ENCODE peak calls at places on chromosomes 5 and 9, in six cellular contexts. One of them, this sample, is unnamed.

GRCh38 chr9:34701023-34701768 is 8.7 kb downstream of the CCL21 start:
- DNase-seq in WERI-Rb-1: peak; percentile 70
- DNase-seq in activated gamma-delta T cell treated with anti-CD3 and anti-CD28 coated beads, Interleukin-2, amount 50 U/mL, for 16 hours: peak; percentile 59
- DNase-seq in activated CD8-positive, alpha-beta memory T cell treated with anti-CD3 and anti-CD28 coated beads, Interleukin-2, amount 50 U/mL, for 48 hours: peak; percentile 94
- DNase-seq in bronchial epithelial cell: peak; percentile 38
- DNase-seq in activated CD4-positive, CD25-positive, alpha-beta regulatory T cell treated with anti-CD3 and anti-CD28 coated beads, Interleukin-2, amount 50 U/mL, for 72 hours: peak; percentile 84
- DNase-seq in this sample: peak; percentile 76

GRCh38 chr5:90557871-90558270 is 726 bp upstream of the ADGRV1 start:
- DNase-seq in WERI-Rb-1: no peak
- DNase-seq in activated CD8-positive, alpha-beta memory T cell treated with anti-CD3 and anti-CD28 coated beads, Interleukin-2, amount 50 U/mL, for 48 hours: no peak
- DNase-seq in activated CD4-positive, CD25-positive, alpha-beta regulatory T cell treated with anti-CD3 and anti-CD28 coated beads, Interleukin-2, amount 50 U/mL, for 72 hours: no peak
- DNase-seq in activated gamma-delta T cell treated with anti-CD3 and anti-CD28 coated beads, Interleukin-2, amount 50 U/mL, for 16 hours: no peak
- DNase-seq in bronchial epithelial cell: no peak
- DNase-seq in this sample: no peak

GRCh38 chr5:88860501-88860900 is 22.5 kb downstream of the MEF2C start:
- DNase-seq in activated CD4-positive, CD25-positive, alpha-beta regulatory T cell treated with anti-CD3 and anti-CD28 coated beads, Interleukin-2, amount 50 U/mL, for 72 hours: no peak
- DNase-seq in activated CD8-positive, alpha-beta memory T cell treated with anti-CD3 and anti-CD28 coated beads, Interleukin-2, amount 50 U/mL, for 48 hours: no peak
- DNase-seq in bronchial epithelial cell: no peak
- DNase-seq in WERI-Rb-1: no peak
- DNase-seq in activated gamma-delta T cell treated with anti-CD3 and anti-CD28 coated beads, Interleukin-2, amount 50 U/mL, for 16 hours: no peak
- DNase-seq in this sample: no peak

GRCh38 chr5:15929616-15930303 is 249.8 kb downstream of the MARCHF11 start:
- DNase-seq in activated CD4-positive, CD25-positive, alpha-beta regulatory T cell treated with anti-CD3 and anti-CD28 coated beads, Interleukin-2, amount 50 U/mL, for 72 hours: no peak
- DNase-seq in WERI-Rb-1: no peak
- DNase-seq in activated CD8-positive, alpha-beta memory T cell treated with anti-CD3 and anti-CD28 coated beads, Interleukin-2, amount 50 U/mL, for 48 hours: no peak
- DNase-seq in bronchial epithelial cell: no peak
- DNase-seq in activated gamma-delta T cell treated with anti-CD3 and anti-CD28 coated beads, Interleukin-2, amount 50 U/mL, for 16 hours: no peak
- DNase-seq in this sample: no peak

GRCh38 chr5:93385665-93386064 is 195.4 kb downstream of the NR2F1-AS1 start:
- DNase-seq in activated CD8-positive, alpha-beta memory T cell treated with anti-CD3 and anti-CD28 coated beads, Interleukin-2, amount 50 U/mL, for 48 hours: no peak
- DNase-seq in WERI-Rb-1: no peak
- DNase-seq in activated CD4-positive, CD25-positive, alpha-beta regulatory T cell treated with anti-CD3 and anti-CD28 coated beads, Interleukin-2, amount 50 U/mL, for 72 hours: no peak
- DNase-seq in bronchial epithelial cell: peak; percentile 46
- DNase-seq in activated gamma-delta T cell treated with anti-CD3 and anti-CD28 coated beads, Interleukin-2, amount 50 U/mL, for 16 hours: no peak
- DNase-seq in this sample: no peak

GRCh38 chr9:71250626-71251025 is 129.2 kb upstream of the TRPM3 start:
- DNase-seq in WERI-Rb-1: no peak
- DNase-seq in activated CD8-positive, alpha-beta memory T cell treated with anti-CD3 and anti-CD28 coated beads, Interleukin-2, amount 50 U/mL, for 48 hours: no peak
- DNase-seq in activated gamma-delta T cell treated with anti-CD3 and anti-CD28 coated beads, Interleukin-2, amount 50 U/mL, for 16 hours: no peak
- DNase-seq in activated CD4-positive, CD25-positive, alpha-beta regulatory T cell treated with anti-CD3 and anti-CD28 coated beads, Interleukin-2, amount 50 U/mL, for 72 hours: no peak
- DNase-seq in bronchial epithelial cell: no peak
- DNase-seq in this sample: no peak

GRCh38 chr5:116410345-116410890 is 164.2 kb downstream of the SEMA6A start:
- DNase-seq in bronchial epithelial cell: no peak
- DNase-seq in activated gamma-delta T cell treated with anti-CD3 and anti-CD28 coated beads, Interleukin-2, amount 50 U/mL, for 16 hours: no peak
- DNase-seq in activated CD8-positive, alpha-beta memory T cell treated with anti-CD3 and anti-CD28 coated beads, Interleukin-2, amount 50 U/mL, for 48 hours: no peak
- DNase-seq in WERI-Rb-1: no peak
- DNase-seq in activated CD4-positive, CD25-positive, alpha-beta regulatory T cell treated with anti-CD3 and anti-CD28 coated beads, Interleukin-2, amount 50 U/mL, for 72 hours: no peak
- DNase-seq in this sample: no peak

GRCh38 chr5:111439473-111440075 is 72.8 kb downstream of the STARD4 start:
- DNase-seq in bronchial epithelial cell: peak; percentile 60
- DNase-seq in activated CD4-positive, CD25-positive, alpha-beta regulatory T cell treated with anti-CD3 and anti-CD28 coated beads, Interleukin-2, amount 50 U/mL, for 72 hours: no peak
- DNase-seq in WERI-Rb-1: no peak
- DNase-seq in activated CD8-positive, alpha-beta memory T cell treated with anti-CD3 and anti-CD28 coated beads, Interleukin-2, amount 50 U/mL, for 48 hours: no peak
- DNase-seq in activated gamma-delta T cell treated with anti-CD3 and anti-CD28 coated beads, Interleukin-2, amount 50 U/mL, for 16 hours: no peak
- DNase-seq in this sample: no peak

GRCh38 chr9:131398204-131398603 is 4.3 kb downstream of the PRRC2B start:
- DNase-seq in WERI-Rb-1: no peak
- DNase-seq in activated CD4-positive, CD25-positive, alpha-beta regulatory T cell treated with anti-CD3 and anti-CD28 coated beads, Interleukin-2, amount 50 U/mL, for 72 hours: no peak
- DNase-seq in activated gamma-delta T cell treated with anti-CD3 and anti-CD28 coated beads, Interleukin-2, amount 50 U/mL, for 16 hours: peak; percentile 46
- DNase-seq in activated CD8-positive, alpha-beta memory T cell treated with anti-CD3 and anti-CD28 coated beads, Interleukin-2, amount 50 U/mL, for 48 hours: no peak
- DNase-seq in bronchial epithelial cell: no peak
- DNase-seq in this sample: no peak

GRCh38 chr9:72808446-72808768 is 144.4 kb downstream of the ALDH1A1 start:
- DNase-seq in bronchial epithelial cell: peak; percentile 33
- DNase-seq in activated gamma-delta T cell treated with anti-CD3 and anti-CD28 coated beads, Interleukin-2, amount 50 U/mL, for 16 hours: no peak
- DNase-seq in WERI-Rb-1: no peak
- DNase-seq in activated CD8-positive, alpha-beta memory T cell treated with anti-CD3 and anti-CD28 coated beads, Interleukin-2, amount 50 U/mL, for 48 hours: no peak
- DNase-seq in activated CD4-positive, CD25-positive, alpha-beta regulatory T cell treated with anti-CD3 and anti-CD28 coated beads, Interleukin-2, amount 50 U/mL, for 72 hours: no peak
- DNase-seq in this sample: no peak

GRCh38 chr9:83062011-83062652 is 810 bp downstream of the RASEF start:
- DNase-seq in bronchial epithelial cell: peak; percentile 54
- DNase-seq in WERI-Rb-1: no peak
- DNase-seq in activated CD4-positive, CD25-positive, alpha-beta regulatory T cell treated with anti-CD3 and anti-CD28 coated beads, Interleukin-2, amount 50 U/mL, for 72 hours: no peak
- DNase-seq in activated gamma-delta T cell treated with anti-CD3 and anti-CD28 coated beads, Interleukin-2, amount 50 U/mL, for 16 hours: no peak
- DNase-seq in activated CD8-positive, alpha-beta memory T cell treated with anti-CD3 and anti-CD28 coated beads, Interleukin-2, amount 50 U/mL, for 48 hours: no peak
- DNase-seq in this sample: peak; percentile 53

GRCh38 chr5:149221731-149222342 is 49.8 kb upstream of the AFAP1L1 start:
- DNase-seq in activated CD8-positive, alpha-beta memory T cell treated with anti-CD3 and anti-CD28 coated beads, Interleukin-2, amount 50 U/mL, for 48 hours: no peak
- DNase-seq in activated CD4-positive, CD25-positive, alpha-beta regulatory T cell treated with anti-CD3 and anti-CD28 coated beads, Interleukin-2, amount 50 U/mL, for 72 hours: no peak
- DNase-seq in activated gamma-delta T cell treated with anti-CD3 and anti-CD28 coated beads, Interleukin-2, amount 50 U/mL, for 16 hours: no peak
- DNase-seq in WERI-Rb-1: no peak
- DNase-seq in bronchial epithelial cell: no peak
- DNase-seq in this sample: no peak

GRCh38 chr5:150499437-150499956 is 8.4 kb upstream of the NDST1 start:
- DNase-seq in WERI-Rb-1: peak; percentile 72
- DNase-seq in activated gamma-delta T cell treated with anti-CD3 and anti-CD28 coated beads, Interleukin-2, amount 50 U/mL, for 16 hours: no peak
- DNase-seq in bronchial epithelial cell: no peak
- DNase-seq in activated CD4-positive, CD25-positive, alpha-beta regulatory T cell treated with anti-CD3 and anti-CD28 coated beads, Interleukin-2, amount 50 U/mL, for 72 hours: no peak
- DNase-seq in activated CD8-positive, alpha-beta memory T cell treated with anti-CD3 and anti-CD28 coated beads, Interleukin-2, amount 50 U/mL, for 48 hours: no peak
- DNase-seq in this sample: no peak

GRCh38 chr5:173969167-173970049 is 19.6 kb upstream of the C5orf47 start:
- DNase-seq in activated CD8-positive, alpha-beta memory T cell treated with anti-CD3 and anti-CD28 coated beads, Interleukin-2, amount 50 U/mL, for 48 hours: no peak
- DNase-seq in bronchial epithelial cell: peak; percentile 80
- DNase-seq in activated gamma-delta T cell treated with anti-CD3 and anti-CD28 coated beads, Interleukin-2, amount 50 U/mL, for 16 hours: no peak
- DNase-seq in WERI-Rb-1: peak; percentile 60
- DNase-seq in activated CD4-positive, CD25-positive, alpha-beta regulatory T cell treated with anti-CD3 and anti-CD28 coated beads, Interleukin-2, amount 50 U/mL, for 72 hours: no peak
- DNase-seq in this sample: no peak

GRCh38 chr5:171601266-171601881 is 181.9 kb downstream of the FGF18 start:
- DNase-seq in activated gamma-delta T cell treated with anti-CD3 and anti-CD28 coated beads, Interleukin-2, amount 50 U/mL, for 16 hours: no peak
- DNase-seq in activated CD4-positive, CD25-positive, alpha-beta regulatory T cell treated with anti-CD3 and anti-CD28 coated beads, Interleukin-2, amount 50 U/mL, for 72 hours: no peak
- DNase-seq in WERI-Rb-1: no peak
- DNase-seq in activated CD8-positive, alpha-beta memory T cell treated with anti-CD3 and anti-CD28 coated beads, Interleukin-2, amount 50 U/mL, for 48 hours: peak; percentile 56
- DNase-seq in bronchial epithelial cell: no peak
- DNase-seq in this sample: peak; percentile 37

GRCh38 chr5:40607202-40607601 is 72.5 kb upstream of the PTGER4 start:
- DNase-seq in activated CD4-positive, CD25-positive, alpha-beta regulatory T cell treated with anti-CD3 and anti-CD28 coated beads, Interleukin-2, amount 50 U/mL, for 72 hours: no peak
- DNase-seq in bronchial epithelial cell: no peak
- DNase-seq in WERI-Rb-1: no peak
- DNase-seq in activated CD8-positive, alpha-beta memory T cell treated with anti-CD3 and anti-CD28 coated beads, Interleukin-2, amount 50 U/mL, for 48 hours: no peak
- DNase-seq in activated gamma-delta T cell treated with anti-CD3 and anti-CD28 coated beads, Interleukin-2, amount 50 U/mL, for 16 hours: no peak
- DNase-seq in this sample: no peak

GRCh38 chr5:56314536-56314935 is 81.4 kb upstream of the ANKRD55 start:
- DNase-seq in activated CD4-positive, CD25-positive, alpha-beta regulatory T cell treated with anti-CD3 and anti-CD28 coated beads, Interleukin-2, amount 50 U/mL, for 72 hours: no peak
- DNase-seq in activated gamma-delta T cell treated with anti-CD3 and anti-CD28 coated beads, Interleukin-2, amount 50 U/mL, for 16 hours: no peak
- DNase-seq in WERI-Rb-1: no peak
- DNase-seq in activated CD8-positive, alpha-beta memory T cell treated with anti-CD3 and anti-CD28 coated beads, Interleukin-2, amount 50 U/mL, for 48 hours: no peak
- DNase-seq in bronchial epithelial cell: no peak
- DNase-seq in this sample: no peak

GRCh38 chr9:37503736-37504135 is 18.0 kb downstream of the POLR1E start:
- DNase-seq in activated gamma-delta T cell treated with anti-CD3 and anti-CD28 coated beads, Interleukin-2, amount 50 U/mL, for 16 hours: peak; percentile 19
- DNase-seq in bronchial epithelial cell: peak; percentile 66
- DNase-seq in WERI-Rb-1: no peak
- DNase-seq in activated CD8-positive, alpha-beta memory T cell treated with anti-CD3 and anti-CD28 coated beads, Interleukin-2, amount 50 U/mL, for 48 hours: no peak
- DNase-seq in activated CD4-positive, CD25-positive, alpha-beta regulatory T cell treated with anti-CD3 and anti-CD28 coated beads, Interleukin-2, amount 50 U/mL, for 72 hours: no peak
- DNase-seq in this sample: no peak

GRCh38 chr9:27413507-27414214 is 110.4 kb upstream of the IFNK start:
- DNase-seq in bronchial epithelial cell: no peak
- DNase-seq in activated gamma-delta T cell treated with anti-CD3 and anti-CD28 coated beads, Interleukin-2, amount 50 U/mL, for 16 hours: no peak
- DNase-seq in activated CD8-positive, alpha-beta memory T cell treated with anti-CD3 and anti-CD28 coated beads, Interleukin-2, amount 50 U/mL, for 48 hours: no peak
- DNase-seq in WERI-Rb-1: no peak
- DNase-seq in activated CD4-positive, CD25-positive, alpha-beta regulatory T cell treated with anti-CD3 and anti-CD28 coated beads, Interleukin-2, amount 50 U/mL, for 72 hours: no peak
- DNase-seq in this sample: no peak

GRCh38 chr5:122112733-122113558 is 16.4 kb upstream of the ZNF474 start:
- DNase-seq in activated gamma-delta T cell treated with anti-CD3 and anti-CD28 coated beads, Interleukin-2, amount 50 U/mL, for 16 hours: no peak
- DNase-seq in activated CD4-positive, CD25-positive, alpha-beta regulatory T cell treated with anti-CD3 and anti-CD28 coated beads, Interleukin-2, amount 50 U/mL, for 72 hours: no peak
- DNase-seq in activated CD8-positive, alpha-beta memory T cell treated with anti-CD3 and anti-CD28 coated beads, Interleukin-2, amount 50 U/mL, for 48 hours: no peak
- DNase-seq in bronchial epithelial cell: no peak
- DNase-seq in WERI-Rb-1: no peak
- DNase-seq in this sample: no peak

GRCh38 chr9:87359958-87360601 is 137.6 kb upstream of the DAPK1 start:
- DNase-seq in activated gamma-delta T cell treated with anti-CD3 and anti-CD28 coated beads, Interleukin-2, amount 50 U/mL, for 16 hours: no peak
- DNase-seq in activated CD8-positive, alpha-beta memory T cell treated with anti-CD3 and anti-CD28 coated beads, Interleukin-2, amount 50 U/mL, for 48 hours: no peak
- DNase-seq in activated CD4-positive, CD25-positive, alpha-beta regulatory T cell treated with anti-CD3 and anti-CD28 coated beads, Interleukin-2, amount 50 U/mL, for 72 hours: no peak
- DNase-seq in bronchial epithelial cell: no peak
- DNase-seq in WERI-Rb-1: no peak
- DNase-seq in this sample: no peak

GRCh38 chr5:122999947-123000563 is 36.5 kb downstream of the PPIC start:
- DNase-seq in bronchial epithelial cell: peak; percentile 7
- DNase-seq in activated CD4-positive, CD25-positive, alpha-beta regulatory T cell treated with anti-CD3 and anti-CD28 coated beads, Interleukin-2, amount 50 U/mL, for 72 hours: peak; percentile 31
- DNase-seq in activated CD8-positive, alpha-beta memory T cell treated with anti-CD3 and anti-CD28 coated beads, Interleukin-2, amount 50 U/mL, for 48 hours: peak; percentile 55
- DNase-seq in WERI-Rb-1: no peak
- DNase-seq in activated gamma-delta T cell treated with anti-CD3 and anti-CD28 coated beads, Interleukin-2, amount 50 U/mL, for 16 hours: no peak
- DNase-seq in this sample: no peak

GRCh38 chr5:39826051-39826450 is 401.3 kb upstream of the DAB2 start:
- DNase-seq in WERI-Rb-1: no peak
- DNase-seq in activated CD8-positive, alpha-beta memory T cell treated with anti-CD3 and anti-CD28 coated beads, Interleukin-2, amount 50 U/mL, for 48 hours: no peak
- DNase-seq in activated CD4-positive, CD25-positive, alpha-beta regulatory T cell treated with anti-CD3 and anti-CD28 coated beads, Interleukin-2, amount 50 U/mL, for 72 hours: no peak
- DNase-seq in bronchial epithelial cell: no peak
- DNase-seq in activated gamma-delta T cell treated with anti-CD3 and anti-CD28 coated beads, Interleukin-2, amount 50 U/mL, for 16 hours: no peak
- DNase-seq in this sample: no peak

GRCh38 chr5:180173875-180174586 is 35.0 kb downstream of the RASGEF1C start:
- DNase-seq in activated CD4-positive, CD25-positive, alpha-beta regulatory T cell treated with anti-CD3 and anti-CD28 coated beads, Interleukin-2, amount 50 U/mL, for 72 hours: no peak
- DNase-seq in WERI-Rb-1: no peak
- DNase-seq in activated gamma-delta T cell treated with anti-CD3 and anti-CD28 coated beads, Interleukin-2, amount 50 U/mL, for 16 hours: no peak
- DNase-seq in bronchial epithelial cell: no peak
- DNase-seq in activated CD8-positive, alpha-beta memory T cell treated with anti-CD3 and anti-CD28 coated beads, Interleukin-2, amount 50 U/mL, for 48 hours: no peak
- DNase-seq in this sample: no peak

GRCh38 chr9:136798708-136799078 is 2.6 kb downstream of the CCDC183 start:
- DNase-seq in activated gamma-delta T cell treated with anti-CD3 and anti-CD28 coated beads, Interleukin-2, amount 50 U/mL, for 16 hours: no peak
- DNase-seq in activated CD8-positive, alpha-beta memory T cell treated with anti-CD3 and anti-CD28 coated beads, Interleukin-2, amount 50 U/mL, for 48 hours: no peak
- DNase-seq in activated CD4-positive, CD25-positive, alpha-beta regulatory T cell treated with anti-CD3 and anti-CD28 coated beads, Interleukin-2, amount 50 U/mL, for 72 hours: no peak
- DNase-seq in WERI-Rb-1: no peak
- DNase-seq in bronchial epithelial cell: no peak
- DNase-seq in this sample: no peak